ENCODE peak calls at places on chromosome 13, in ten cellular contexts. W is NCI-H510A treated with DMSO at 0.1 percent for 48 hours; D is NCI-H526 treated with DMSO at 0.1 percent for 48 hours; T is uterus; L is endodermal cell; A is omental fat pad; N is thyroid gland; G is CD4-positive, alpha-beta T cell; S is endothelial cell; U is sciatic nerve. Q is an unnamed sample.

GRCh38 chr13:89214115-89214514 is 1542.9 kb downstream of the SLITRK5 start:
- DNase-seq in U (no peak), G (no peak), S (no peak), D (no peak), T (no peak), L (no peak), A (no peak), N (no peak), W (no peak), Q (no peak)

GRCh38 chr13:79448413-79448812 is 32.5 kb upstream of the NDFIP2 start:
- DNase-seq in L (no peak), A (no peak), W (no peak), S (no peak), G (no peak), U (no peak), T (no peak), D (no peak), N (no peak), Q (no peak)

GRCh38 chr13:110874508-110874960 is 40.3 kb downstream of the ANKRD10 start:
- DNase-seq in A (peak; percentile 66), N (peak; percentile 84), D (peak; percentile 53), U (peak; percentile 94), S (peak; percentile 76), L (peak; percentile 94), W (peak; percentile 70), T (peak; percentile 92), G (peak; percentile 47), Q (peak; percentile 80)

GRCh38 chr13:95588134-95588533 is 35.6 kb downstream of the CLDN10 start:
- DNase-seq in D (no peak), A (no peak), S (no peak), T (no peak), G (no peak), N (no peak), W (no peak), L (no peak), U (no peak), Q (no peak)

GRCh38 chr13:59364508-59365187 is 799.1 kb downstream of the DIAPH3 start:
- DNase-seq in A (no peak), L (peak; percentile 75), D (no peak), W (no peak), U (no peak), T (no peak), N (no peak), G (no peak), S (no peak), Q (no peak)

GRCh38 chr13:113740661-113741060 is 18.4 kb upstream of the TMEM255B start:
- DNase-seq in N (no peak), W (no peak), D (no peak), G (no peak), T (no peak), S (no peak), A (no peak), L (no peak), U (no peak), Q (no peak)

GRCh38 chr13:101552797-101553196 is 100.3 kb downstream of the ITGBL1 start:
- DNase-seq in D (no peak), A (no peak), U (no peak), T (no peak), N (no peak), L (no peak), S (no peak), W (no peak), G (no peak), Q (no peak)

GRCh38 chr13:73714522-73714921 is 419.7 kb downstream of the KLF12 start:
- DNase-seq in D (no peak), W (no peak), G (no peak), T (no peak), L (no peak), U (no peak), N (no peak), A (no peak), S (no peak), Q (no peak)

GRCh38 chr13:27403252-27403678 is 21.2 kb upstream of the GTF3A start:
- DNase-seq in T (no peak), N (peak; percentile 26), U (no peak), S (no peak), W (no peak), G (no peak), D (no peak), L (no peak), A (no peak), Q (no peak)

GRCh38 chr13:48562296-48563066 is 29.6 kb upstream of the RCBTB2 start:
- DNase-seq in G (peak; percentile 44), A (no peak), N (no peak), U (no peak), T (no peak), D (no peak), S (no peak), W (no peak), L (no peak), Q (no peak)

GRCh38 chr13:34249546-34249945 is 431.6 kb downstream of the RFC3 start:
- DNase-seq in S (no peak), D (no peak), L (no peak), W (no peak), U (no peak), N (no peak), G (no peak), T (no peak), A (no peak), Q (no peak)

Q was measured in NCI-H146.